ENCODE peak calls at places on chromosome 16, in ten cellular contexts. N is fibroblast of mammary gland; K is T-helper 1 cell; Z is pancreas; O is HCEC 1CT; S is bronchial epithelial cell; D is stimulated activated CD4-positive, alpha-beta T cell treated with anti-CD3 and anti-CD28 coated beads, Interleukin-1b, Interleukin-23, amount 100 ng/mL, for 1 hour; Q is dermis microvascular lymphatic vessel endothelial cell; I is T-cell; F is stimulated activated naive CD8-positive, alpha-beta T cell treated with anti-CD3 and anti-CD28 coated beads, Interleukin-15, amount 100 ng/mL, for 72 hours. U is an unnamed sample.

GRCh38 chr16:50606431-50607050 is 58.3 kb downstream of the NKD1 start:
- DNase-seq in S (no peak), F (no peak), I (no peak), O (no peak), D (no peak), Q (no peak), K (no peak), Z (no peak), N (no peak), U (no peak)

GRCh38 chr16:67551091-67551490 is 11.2 kb upstream of the CTCF start:
- DNase-seq in Q (no peak), Z (no peak), N (no peak), D (no peak), F (no peak), O (no peak), S (no peak), I (no peak), K (no peak), U (no peak)

GRCh38 chr16:21563676-21564075 is 35.7 kb upstream of the METTL9 start:
- DNase-seq in F (no peak), N (no peak), S (no peak), D (no peak), Q (no peak), K (no peak), O (no peak), Z (no peak), I (no peak), U (no peak)

GRCh38 chr16:88697831-88698693 is 8.1 kb downstream of the RNF166 start:
- DNase-seq in Q (peak), N (no peak), D (no peak), O (no peak), Z (no peak), I (no peak), S (no peak), F (no peak), K (no peak), U (no peak)

GRCh38 chr16:70460737-70461261 is 6.4 kb downstream of the FCSK start:
- DNase-seq in O (no peak), Z (no peak), F (no peak), S (peak), N (no peak), Q (peak), I (no peak), K (no peak), D (no peak), U (no peak)

GRCh38 chr16:79863128-79864031 is 262.8 kb upstream of the MAF start:
- DNase-seq in D (no peak), K (no peak), O (no peak), N (no peak), Q (no peak), S (no peak), Z (no peak), F (no peak), I (no peak), U (no peak)

GRCh38 chr16:29848420-29849297 is 14.4 kb downstream of the CDIPT start:
- DNase-seq in F (peak), K (peak), Z (peak), N (peak), O (peak), S (peak), I (peak), Q (peak), D (peak), U (peak)

GRCh38 chr16:68782198-68783174 is 45.4 kb downstream of the CDH1 start:
- DNase-seq in Q (no peak), Z (no peak), N (no peak), O (no peak), I (no peak), S (no peak), K (no peak), D (no peak), F (peak), U (peak)

GRCh38 chr16:88073201-88073721 is 122.0 kb downstream of the BANP start:
- DNase-seq in N (no peak), Q (no peak), D (no peak), I (no peak), F (no peak), Z (no peak), K (no peak), S (no peak), O (no peak), U (no peak)

GRCh38 chr16:3112058-3112880 is at the start of gene ZNF205:
- DNase-seq in D (no peak), F (no peak), Z (peak), Q (peak), S (peak), I (no peak), O (peak), K (no peak), N (peak), U (no peak)

GRCh38 chr16:8537691-8538342 is 52.5 kb downstream of the TMEM114 start:
- DNase-seq in Q (no peak), N (no peak), K (no peak), Z (peak), F (no peak), O (no peak), S (no peak), D (no peak), I (no peak), U (no peak)

GRCh38 chr16:56981729-56982271 is 7.6 kb upstream of the NLRC5 start:
- DNase-seq in K (no peak), Z (no peak), N (no peak), S (no peak), F (no peak), O (no peak), Q (no peak), I (no peak), D (no peak), U (no peak)

GRCh38 chr16:14199624-14200023 is 128.5 kb downstream of the MRTFB start:
- DNase-seq in S (peak), O (peak), K (no peak), I (no peak), Q (no peak), F (no peak), N (peak), D (no peak), Z (no peak), U (no peak)

GRCh38 chr16:68658258-68658973 is 13.3 kb downstream of the CDH3 start:
- DNase-seq in S (peak), D (no peak), N (peak), Q (no peak), F (no peak), Z (no peak), O (peak), K (no peak), I (no peak), U (no peak)

GRCh38 chr16:75733305-75734141 is 7.2 kb upstream of the CPHXL start:
- DNase-seq in Q (no peak), Z (no peak), I (no peak), S (no peak), O (peak), F (no peak), D (no peak), N (peak), K (no peak), U (no peak)

GRCh38 chr16:16917201-16917600 is 538.3 kb downstream of the NPIPA7 start:
- DNase-seq in K (no peak), F (no peak), O (no peak), D (no peak), N (no peak), Z (no peak), I (no peak), Q (no peak), S (no peak), U (no peak)

GRCh38 chr16:82033683-82034300 is 1.3 kb upstream of the HSD17B2 start:
- DNase-seq in D (no peak), O (no peak), N (no peak), F (no peak), S (no peak), K (no peak), Q (peak), I (no peak), Z (no peak), U (no peak)

GRCh38 chr16:88430524-88431446 is 22.3 kb upstream of the ZFPM1 start:
- DNase-seq in N (no peak), S (no peak), D (no peak), Z (no peak), Q (peak), K (peak), F (peak), I (peak), O (no peak), U (peak)

GRCh38 chr16:64225696-64226095 is 896.2 kb downstream of the CDH11 start:
- DNase-seq in Q (no peak), F (no peak), K (no peak), N (peak), D (no peak), O (no peak), Z (no peak), S (peak), I (no peak), U (no peak)

U was measured in GM06990.